ENCODE peak calls at places on chromosome 9, in six cellular contexts. I, G, Q, M, T and C are unnamed samples.

GRCh38 chr9:113876806-113877236 is 712 bp downstream of the ZNF618 start:
- DNase-seq in I (no peak), G (no peak), T (no peak), Q (no peak), M (peak; percentile 41), C (no peak)

GRCh38 chr9:129282308-129283211 is 104.5 kb upstream of the IER5L start:
- DNase-seq in I (no peak), Q (no peak), G (no peak), T (no peak), M (no peak), C (no peak)

GRCh38 chr9:71647094-71647591 is 121.2 kb downstream of the CEMIP2 start:
- DNase-seq in G (peak; percentile 52), T (no peak), M (peak; percentile 79), Q (peak; percentile 16), I (no peak), C (peak; percentile 61)

GRCh38 chr9:98432960-98433359 is 177.5 kb upstream of the TBC1D2 start:
- DNase-seq in Q (no peak), M (no peak), I (no peak), G (no peak), T (no peak), C (no peak)

GRCh38 chr9:108703414-108703813 is 152.4 kb downstream of the ACTL7B start:
- DNase-seq in I (no peak), T (no peak), Q (no peak), G (no peak), M (no peak), C (no peak)

GRCh38 chr9:8860925-8861324 is 1061.3 kb upstream of the DMAC1 start:
- DNase-seq in M (no peak), I (no peak), G (no peak), Q (no peak), T (no peak), C (no peak)

GRCh38 chr9:110083866-110084265 is 124.1 kb downstream of the C9orf152 start:
- DNase-seq in Q (no peak), I (no peak), G (no peak), M (no peak), T (no peak), C (no peak)

GRCh38 chr9:83633260-83633659 is 10.3 kb downstream of the IDNK start:
- DNase-seq in I (no peak), T (no peak), Q (no peak), G (peak; percentile 21), M (no peak), C (no peak)

GRCh38 chr9:133119461-133120342 is 1.3 kb downstream of the RALGDS start:
- DNase-seq in Q (peak; percentile 45), M (peak; percentile 4), I (no peak), T (no peak), G (no peak), C (no peak)

GRCh38 chr9:133118179-133118520 is 2.9 kb downstream of the RALGDS start:
- DNase-seq in I (no peak), M (no peak), Q (no peak), T (no peak), G (no peak), C (no peak)

GRCh38 chr9:133118568-133118967 is 2.5 kb downstream of the RALGDS start:
- DNase-seq in T (no peak), M (no peak), Q (no peak), I (no peak), G (no peak), C (no peak)

GRCh38 chr9:133117271-133118178 is 3.5 kb downstream of the RALGDS start:
- DNase-seq in Q (no peak), G (peak; percentile 55), M (no peak), I (no peak), T (no peak), C (no peak)

DNA sequence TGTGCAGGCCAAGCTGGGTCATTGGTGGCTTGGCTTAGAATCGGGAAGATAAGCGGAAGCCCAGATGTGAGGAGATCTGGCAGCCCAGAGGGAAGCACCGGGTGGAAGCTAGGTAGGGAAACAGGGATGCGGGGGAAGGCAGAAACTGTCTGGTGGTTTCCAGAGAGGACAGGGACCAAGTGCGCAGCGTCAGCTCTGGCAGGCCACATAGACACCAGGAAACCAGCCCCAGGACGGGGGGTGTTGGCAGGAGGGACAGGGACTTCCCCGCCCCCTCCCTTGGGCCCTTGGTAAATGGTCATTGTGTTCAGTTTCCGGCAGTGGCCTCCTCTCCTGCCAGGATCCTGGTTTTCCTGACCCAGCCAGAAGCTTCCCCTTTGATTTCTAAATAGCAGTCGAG is 2.0 kb downstream of the RALGDS start:
- DNase-seq in T (no peak), M (no peak), Q (no peak), I (no peak), G (no peak), C (no peak)
- H3K4me1 ChIP-seq in T (peaks cover 92% of the 10 kb centered on the region), M (peaks cover 4% of the 10 kb centered on the region), Q (no peaks in the 10 kb centered on the region), I (peaks cover 23% of the 10 kb centered on the region), G (peaks cover 19% of the 10 kb centered on the region), C (no peaks in the 10 kb centered on the region)

DNA sequence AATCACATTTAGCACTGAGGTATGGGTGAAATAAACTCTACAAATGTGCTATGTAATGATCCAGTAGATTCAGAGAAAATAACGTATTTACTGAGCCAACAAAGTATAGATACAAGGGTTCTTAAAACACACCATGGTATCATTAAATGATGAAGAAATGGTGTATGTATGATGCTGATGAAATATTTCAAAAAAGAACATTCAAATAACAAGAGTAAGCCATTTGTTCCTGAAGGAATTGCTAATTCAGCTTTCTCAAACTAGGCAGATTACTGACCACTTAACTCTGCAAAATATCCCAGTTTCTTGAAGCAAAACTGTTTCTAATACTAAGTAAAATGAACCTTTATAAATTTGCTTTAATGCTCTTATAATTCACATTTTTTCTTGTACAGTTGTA is 97.6 kb upstream of the IFNE start:
- DNase-seq in T (no peak), Q (no peak), I (no peak), M (no peak), G (no peak), C (no peak)
- H3K4me1 ChIP-seq in T (peaks cover 42% of the 10 kb centered on the region), Q (no peaks in the 10 kb centered on the region), I (peaks cover 86% of the 10 kb centered on the region), M (peaks cover 64% of the 10 kb centered on the region), G (no peaks in the 10 kb centered on the region), C (peaks cover 67% of the 10 kb centered on the region)

GRCh38 chr9:122180633-122181032 is 20.9 kb downstream of the MORN5 start:
- DNase-seq in G (no peak), T (no peak), M (peak; percentile 70), Q (peak; percentile 24), I (peak; percentile 47), C (no peak)

GRCh38 chr9:122186777-122187176 is 27.1 kb downstream of the MORN5 start:
- DNase-seq in M (no peak), Q (no peak), G (no peak), I (no peak), T (no peak), C (no peak)

GRCh38 chr9:122186301-122186700 is 26.6 kb downstream of the MORN5 start:
- DNase-seq in I (no peak), T (no peak), M (no peak), G (peak; percentile 61), Q (no peak), C (no peak)

GRCh38 chr9:122188369-122188768 is 28.7 kb downstream of the MORN5 start:
- DNase-seq in T (no peak), I (no peak), Q (no peak), M (no peak), G (no peak), C (no peak)

GRCh38 chr9:122184551-122184950 is 24.8 kb downstream of the MORN5 start:
- DNase-seq in I (no peak), M (no peak), T (no peak), Q (no peak), G (no peak), C (no peak)
- H3K4me1 ChIP-seq in I (peaks cover 8% of the 10 kb centered on the region), M (peaks cover 15% of the 10 kb centered on the region), T (no peaks in the 10 kb centered on the region), Q (no peaks in the 10 kb centered on the region), G (no peaks in the 10 kb centered on the region), C (no peaks in the 10 kb centered on the region)

GRCh38 chr9:136086951-136087740 is 7.9 kb downstream of the NACC2 start:
- DNase-seq in G (no peak), T (no peak), M (no peak), Q (no peak), I (no peak), C (no peak)
- H3K4me1 ChIP-seq in G (no peaks in the 10 kb centered on the region), T (peaks cover 88% of the 10 kb centered on the region), M (no peaks in the 10 kb centered on the region), Q (no peaks in the 10 kb centered on the region), I (peaks cover 32% of the 10 kb centered on the region), C (no peaks in the 10 kb centered on the region)

DNA sequence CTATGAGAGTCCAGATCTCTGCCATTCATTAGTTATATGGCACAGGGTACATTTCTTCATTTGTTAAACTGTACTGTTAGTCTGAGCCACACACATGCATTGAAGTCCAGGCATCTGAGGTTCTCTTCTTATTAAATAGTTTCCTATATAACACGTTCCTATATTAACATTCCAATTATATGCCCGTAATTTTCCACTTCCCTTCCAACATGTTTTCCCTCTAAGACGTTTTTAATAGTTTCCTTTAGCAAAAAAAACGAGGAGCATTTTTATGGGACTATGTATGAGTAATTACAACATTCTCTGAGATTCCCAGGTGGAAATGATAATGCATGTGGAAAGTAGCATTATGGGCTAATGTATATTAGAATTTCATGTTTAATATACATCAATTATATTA is 11.0 kb downstream of the SMARCA2 start:
- DNase-seq in G (no peak), I (no peak), M (no peak), T (no peak), Q (no peak), C (no peak)
- H3K4me1 ChIP-seq in G (peaks cover 34% of the 10 kb centered on the region), I (no peaks in the 10 kb centered on the region), M (no peaks in the 10 kb centered on the region), T (peaks cover 89% of the 10 kb centered on the region), Q (peaks cover 41% of the 10 kb centered on the region), C (no peaks in the 10 kb centered on the region)

DNA sequence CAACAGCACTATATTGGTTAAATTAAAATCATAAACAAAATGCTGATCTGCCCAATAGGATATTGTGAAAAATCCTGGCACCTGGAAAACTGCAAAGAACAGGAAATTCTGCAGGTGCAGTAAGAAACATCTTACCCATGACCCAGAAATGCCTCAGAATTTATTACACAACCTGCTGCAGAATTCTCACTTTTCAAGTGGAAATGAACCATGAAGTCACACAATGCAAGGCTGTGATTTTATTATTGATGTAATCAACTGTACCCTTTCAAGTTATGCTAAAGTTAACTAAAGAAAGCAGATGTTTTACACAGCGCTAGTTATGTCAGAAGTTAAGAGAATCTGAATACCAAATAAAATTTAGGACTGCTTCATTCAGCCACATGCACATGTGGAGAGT is 6.0 kb downstream of the STRBP start:
- DNase-seq in T (no peak), G (no peak), Q (no peak), I (no peak), M (no peak), C (no peak)
- H3K4me1 ChIP-seq in T (peaks cover 45% of the 10 kb centered on the region), G (no peaks in the 10 kb centered on the region), Q (no peaks in the 10 kb centered on the region), I (peaks cover 4% of the 10 kb centered on the region), M (no peaks in the 10 kb centered on the region), C (no peaks in the 10 kb centered on the region)